ENCODE peak calls at places on chromosomes 4 and X, in seven cellular contexts. F is CD8-positive, alpha-beta T cell; X is tibial nerve; A is body of pancreas; T is right atrium auricular region; B is GM06990; O is uterus. C is an unnamed sample.

GRCh38 chr4:53558061-53558801 is 33.1 kb downstream of the LNX1 start:
- DNase-seq in B (no peak), F (no peak), O (no peak), A (no peak), X (no peak), T (no peak), C (no peak)

GRCh38 chr4:88584471-88584900 is 7.8 kb upstream of the HERC3 start:
- DNase-seq in A (no peak), O (no peak), T (no peak), F (no peak), B (no peak), X (no peak), C (no peak)

GRCh38 chrX:119605398-119605738 is 856 bp downstream of the NKRF start:
- DNase-seq in F (peak; percentile 16), O (peak; percentile 16), B (no peak), X (no peak), A (peak; percentile 15), T (no peak), C (no peak)

GRCh38 chr4:111506706-111507105 is 638.5 kb upstream of the FAM241A start:
- DNase-seq in B (no peak), O (no peak), X (no peak), T (no peak), A (no peak), F (no peak), C (no peak)

GRCh38 chr4:120481711-120482110 is 415.1 kb upstream of the MAD2L1 start:
- DNase-seq in X (no peak), F (no peak), T (no peak), B (no peak), A (no peak), O (no peak), C (no peak)

GRCh38 chr4:118265312-118266144 is 87.3 kb downstream of the PRSS12 start:
- DNase-seq in B (no peak), X (no peak), O (no peak), A (peak; percentile 54), T (no peak), F (no peak), C (no peak)

GRCh38 chr4:187767687-187768086 is 227.9 kb upstream of the ZFP42 start:
- DNase-seq in X (no peak), B (no peak), A (no peak), F (no peak), T (no peak), O (no peak), C (no peak)

GRCh38 chr4:125388653-125389052 is 73.9 kb downstream of the FAT4 start:
- DNase-seq in T (no peak), A (no peak), X (no peak), F (no peak), B (no peak), O (no peak), C (no peak)

GRCh38 chrX:148552775-148553174 is 52.4 kb downstream of the AFF2 start:
- DNase-seq in B (no peak), F (no peak), O (no peak), T (no peak), X (no peak), A (no peak), C (no peak)

GRCh38 chr4:56637791-56638190 is 43.3 kb downstream of the HOPX start:
- DNase-seq in O (no peak), X (no peak), B (no peak), T (no peak), F (no peak), A (no peak), C (no peak)

GRCh38 chr4:10092481-10093272 is 23.9 kb downstream of the WDR1 start:
- DNase-seq in F (no peak), B (no peak), T (no peak), A (no peak), O (no peak), X (no peak), C (no peak)

GRCh38 chr4:170198742-170199141 is 109.0 kb upstream of the AADAT start:
- DNase-seq in O (no peak), F (no peak), B (no peak), X (no peak), A (no peak), T (no peak), C (no peak)
- TF ChIP-seq CTCF in O (no peak), F (no peak), B (no peak), X (no peak), A (no peak), T (no peak), C (no peak)

DNA sequence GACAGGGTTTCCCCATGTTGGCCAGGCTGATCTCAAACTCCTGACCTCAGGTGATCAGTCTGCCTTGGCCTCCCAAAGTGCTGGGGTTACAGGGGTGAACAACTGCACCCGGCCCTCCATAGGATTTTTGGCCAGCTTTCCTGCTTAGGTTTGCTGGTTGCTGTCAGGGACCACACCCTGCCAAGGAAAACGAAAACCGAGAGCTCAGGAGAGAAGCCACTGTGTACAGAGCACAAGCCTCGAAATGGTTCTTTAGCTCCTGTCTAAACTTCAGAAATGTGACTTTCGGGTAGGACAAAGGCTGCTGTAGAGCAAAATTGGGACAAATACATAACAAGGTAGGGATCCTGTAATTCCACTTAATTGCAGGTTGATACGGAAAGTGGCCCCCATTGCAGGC is 146.3 kb upstream of the ATP6AP2 start:
- DNase-seq in O (no peak), A (no peak), T (no peak), B (no peak), X (no peak), F (no peak), C (no peak)
- H3K4me3 ChIP-seq in O (no peak overlapping the region), A (no peak overlapping the region), T (no peak overlapping the region), B (no peak overlapping the region), X (no peak overlapping the region), F (no peak overlapping the region), C (no peak overlapping the region)

GRCh38 chrX:71604796-71605568 is 13.3 kb downstream of the CXCR3 start:
- DNase-seq in B (no peak), F (no peak), A (no peak), X (no peak), T (no peak), O (no peak), C (no peak)
- H3K36me3 ChIP-seq in B (peaks cover 2% of the 10 kb centered on the region), F (peaks cover 27% of the 10 kb centered on the region), A (no peaks in the 10 kb centered on the region), X (peaks cover 84% of the 10 kb centered on the region), T (peaks cover 57% of the 10 kb centered on the region), O (no peaks in the 10 kb centered on the region), C (no peaks in the 10 kb centered on the region)

DNA sequence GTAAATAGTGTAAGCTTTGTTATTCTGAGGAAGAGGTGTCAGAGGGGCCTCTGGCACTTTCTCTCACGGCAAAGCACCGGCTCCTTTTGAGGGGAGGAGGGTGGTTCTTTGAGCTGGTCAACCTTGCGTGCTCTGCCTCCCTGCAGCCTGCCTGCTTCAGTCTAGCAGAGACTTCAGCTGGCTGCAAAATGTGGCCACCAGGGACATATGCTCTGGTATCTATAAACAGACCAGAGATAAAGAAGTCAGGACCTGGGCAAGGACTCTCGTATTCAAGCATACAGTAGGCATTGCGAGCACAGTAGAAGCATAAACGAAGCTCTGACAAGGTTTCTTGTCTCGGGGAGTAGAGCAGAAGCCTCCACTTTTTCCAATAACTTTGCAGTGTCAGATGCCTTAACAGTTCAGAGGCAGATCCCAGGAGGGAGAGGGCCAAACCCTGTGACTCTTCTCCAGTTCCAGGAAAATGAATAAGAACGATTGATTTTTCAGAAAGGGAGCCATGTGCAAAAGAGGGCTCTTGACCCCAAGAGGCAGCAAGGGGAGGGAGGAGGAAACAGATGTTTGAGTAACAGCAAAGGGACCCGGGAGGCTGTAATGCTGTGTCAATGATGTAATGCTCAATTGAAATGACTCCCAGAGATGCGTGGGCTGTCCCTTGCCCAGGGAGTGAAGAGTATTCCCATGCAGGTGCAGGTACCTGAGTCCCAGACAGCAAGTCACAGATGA is 57.9 kb upstream of the TEX13D start:
- DNase-seq in B (no peak), A (no peak), O (no peak), F (no peak), T (no peak), X (no peak), C (no peak)
- TF ChIP-seq CTCF in B (no peak), A (no peak), O (no peak), F (no peak), T (no peak), X (no peak), C (no peak)

DNA sequence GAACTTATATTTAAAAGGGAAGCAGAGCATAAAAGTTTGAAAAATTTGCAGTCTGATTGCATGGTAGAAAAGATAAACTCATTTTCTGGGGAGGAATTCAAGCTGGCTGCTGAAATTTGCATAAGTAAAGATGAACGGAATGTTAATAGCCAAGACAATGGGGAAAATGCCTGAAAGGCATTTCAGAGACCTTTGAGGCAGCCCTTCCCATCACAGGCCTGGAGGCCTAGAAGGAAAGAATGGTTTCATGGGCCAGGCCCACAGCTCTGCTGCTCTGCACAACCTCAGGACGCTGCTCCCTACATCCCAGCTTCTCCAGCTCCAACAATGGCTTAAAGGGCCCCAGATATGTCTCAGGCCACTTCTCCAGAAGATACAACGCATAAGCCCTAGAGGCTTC is 46.9 kb upstream of the INPP4B start:
- DNase-seq in T (no peak), F (no peak), X (no peak), B (no peak), A (no peak), O (no peak), C (no peak)
- H3K4me3 ChIP-seq in T (no peak overlapping the region), F (no peak overlapping the region), X (no peak overlapping the region), B (no peak overlapping the region), A (no peak overlapping the region), O (no peak overlapping the region), C (no peak overlapping the region)

GRCh38 chrX:78123190-78123589 is 16.3 kb downstream of the TAF9B start:
- DNase-seq in B (no peak), T (no peak), X (no peak), O (no peak), F (no peak), A (no peak), C (no peak)

GRCh38 chrX:78124304-78124703 is 15.1 kb downstream of the TAF9B start:
- DNase-seq in A (no peak), X (no peak), O (no peak), F (no peak), T (no peak), B (no peak), C (no peak)

GRCh38 chrX:78130396-78130795 is 9.1 kb downstream of the TAF9B start:
- DNase-seq in B (no peak), T (no peak), X (no peak), F (no peak), A (no peak), O (no peak), C (no peak)

GRCh38 chrX:78129714-78130113 is 9.7 kb downstream of the TAF9B start:
- DNase-seq in B (no peak), O (no peak), A (no peak), T (no peak), X (no peak), F (no peak), C (no peak)

GRCh38 chrX:78125148-78125547 is 14.3 kb downstream of the TAF9B start:
- DNase-seq in O (no peak), A (no peak), T (no peak), X (no peak), B (no peak), F (no peak), C (no peak)
- H3K36me3 ChIP-seq in O (no peaks in the 10 kb centered on the region), A (no peaks in the 10 kb centered on the region), T (peaks cover 51% of the 10 kb centered on the region), X (peaks cover 53% of the 10 kb centered on the region), B (peaks cover 5% of the 10 kb centered on the region), F (peaks cover 17% of the 10 kb centered on the region), C (peaks cover 2% of the 10 kb centered on the region)

GRCh38 chrX:83658731-83659130 is 150.6 kb downstream of the POU3F4 start:
- DNase-seq in O (no peak), B (no peak), F (no peak), T (no peak), A (no peak), X (no peak), C (no peak)
- TF ChIP-seq CTCF in O (no peak), B (peak; percentile 45), F (no peak), T (no peak), A (no peak), X (no peak), C (no peak)

C was measured in Caco-2.